ENCODE peak calls at places on chromosomes 16 and 17, in nine cellular contexts. E is adrenal gland, T is prostate gland, R is suprapubic skin, S is ovary, Y is HepG2, G is testis, L is IMR-90, W is tibial nerve. D is an unnamed sample.

GRCh38 chr17:37088459-37088858 is 139.7 kb downstream of the AATF start:
- DNase-seq in E (no peak), T (peak), R (no peak), S (no peak), Y (no peak), G (no peak), L (no peak), W (no peak), D (peak)

GRCh38 chr16:807345-808251 is 7.1 kb upstream of the GNG13 start:
- DNase-seq in E (peak), T (peak), R (peak), S (peak), Y (no peak), G (peak), L (peak), W (peak), D (peak)

GRCh38 chr17:81878294-81878693 is 7.2 kb upstream of the ARHGDIA start:
- DNase-seq in E (no peak), T (no peak), R (no peak), S (no peak), Y (no peak), G (no peak), L (peak), W (no peak), D (no peak)

GRCh38 chr17:46056800-46057304 is 57.8 kb downstream of the STH start:
- DNase-seq in E (no peak), T (no peak), R (no peak), S (no peak), Y (no peak), G (no peak), L (peak), W (no peak), D (no peak)

GRCh38 chr16:4664538-4665418 is 28.6 kb upstream of the NUDT16L1 start:
- DNase-seq in E (no peak), T (no peak), R (no peak), S (no peak), Y (peak), G (peak), L (no peak), W (no peak), D (peak)

GRCh38 chr17:36777118-36777517 is 160.2 kb upstream of the LHX1 start:
- DNase-seq in E (no peak), T (no peak), R (no peak), S (no peak), Y (no peak), G (no peak), L (peak), W (no peak), D (peak)

GRCh38 chr16:22250522-22250921 is 44.4 kb downstream of the EEF2K start:
- DNase-seq in E (no peak), T (no peak), R (no peak), S (no peak), Y (no peak), G (no peak), L (no peak), W (no peak), D (no peak)

GRCh38 chr17:37476431-37477130 is 13.1 kb upstream of the DUSP14 start:
- DNase-seq in E (no peak), T (peak), R (no peak), S (no peak), Y (peak), G (no peak), L (peak), W (no peak), D (peak)

GRCh38 chr17:48307814-48308411 is 122.1 kb downstream of the SKAP1 start:
- DNase-seq in E (peak), T (peak), R (no peak), S (no peak), Y (peak), G (peak), L (peak), W (no peak), D (peak)

GRCh38 chr17:2177235-2177811 is 122.4 kb downstream of the HIC1 start:
- DNase-seq in E (no peak), T (peak), R (no peak), S (no peak), Y (peak), G (no peak), L (peak), W (no peak), D (no peak)

GRCh38 chr17:17792143-17792550 is 44.6 kb downstream of the SREBF1 start:
- DNase-seq in E (no peak), T (no peak), R (no peak), S (no peak), Y (no peak), G (no peak), L (no peak), W (no peak), D (no peak)

GRCh38 chr17:42387663-42388380 is 420 bp downstream of the STAT3 start:
- DNase-seq in E (peak), T (peak), R (peak), S (peak), Y (no peak), G (no peak), L (no peak), W (no peak), D (peak)

GRCh38 chr16:1152123-1152638 is 725 bp upstream of the CACNA1H start:
- DNase-seq in E (no peak), T (no peak), R (no peak), S (peak), Y (no peak), G (no peak), L (no peak), W (no peak), D (no peak)

GRCh38 chr16:56190903-56191806 is at the start of gene GNAO1:
- DNase-seq in E (peak), T (peak), R (peak), S (peak), Y (no peak), G (peak), L (peak), W (peak), D (peak)

GRCh38 chr16:70715113-70715711 is 29.4 kb upstream of the MTSS2 start:
- DNase-seq in E (peak), T (peak), R (no peak), S (peak), Y (no peak), G (peak), L (peak), W (peak), D (peak)
- H3K27ac ChIP-seq in E (peak), T (peak), R (peak), S (peak), Y (no peak), G (peak), L (peak), W (peak), D (peak)

GRCh38 chr16:84933774-84934571 is 77.4 kb downstream of the ZDHHC7 start:
- DNase-seq in E (peak), T (no peak), R (no peak), S (peak), Y (peak), G (peak), L (peak), W (peak), D (peak)
- TF ChIP-seq POLR2A in E (no peak), T (no peak), R (no peak), S (no peak), Y (no peak), G (no peak), L (no peak), W (no peak), D (no peak)

GRCh38 chr16:3529175-3529574 is 28.4 kb downstream of the CLUAP1 start:
- DNase-seq in E (no peak), T (no peak), R (no peak), S (no peak), Y (no peak), G (no peak), L (no peak), W (no peak), D (no peak)
- H3K4me3 ChIP-seq in E (no peak), T (no peak), R (no peak), S (no peak), Y (no peak), G (no peak), L (no peak), W (no peak), D (no peak)

GRCh38 chr17:78042542-78042941 is 84.0 kb downstream of the TNRC6C start:
- DNase-seq in E (no peak), T (no peak), R (no peak), S (no peak), Y (no peak), G (no peak), L (no peak), W (no peak), D (no peak)
- H3K27ac ChIP-seq in E (no peak), T (no peak), R (no peak), S (no peak), Y (no peak), G (no peak), L (no peak), W (no peak), D (no peak)